ENCODE peak calls at places on chromosomes 13 and 19, in four cellular contexts. One of them, this sample, is unnamed.

GRCh38 chr13:97226788-97227627 is 4.9 kb downstream of the MBNL2 start:
- DNase-seq in K562: peak
- DNase-seq in A549: no peak
- DNase-seq in HepG2: no peak
- DNase-seq in this sample: no peak

GRCh38 chr13:100508996-100509395 is 79.6 kb downstream of the GGACT start:
- DNase-seq in A549: no peak
- DNase-seq in HepG2: no peak
- DNase-seq in K562: no peak
- DNase-seq in this sample: no peak

GRCh38 chr19:19336597-19336996 is 16.0 kb downstream of the MAU2 start:
- DNase-seq in A549: no peak
- DNase-seq in K562: no peak
- DNase-seq in HepG2: no peak
- DNase-seq in this sample: no peak

GRCh38 chr19:45526143-45526542 is 18.9 kb downstream of the VASP start:
- DNase-seq in A549: peak
- DNase-seq in HepG2: peak
- DNase-seq in K562: peak
- DNase-seq in this sample: peak

GRCh38 chr13:99393791-99394735 is 86.9 kb upstream of the GPR183 start:
- DNase-seq in HepG2: no peak
- DNase-seq in K562: no peak
- DNase-seq in A549: no peak
- DNase-seq in this sample: no peak

GRCh38 chr13:112451512-112452379 is 75.6 kb downstream of the SPACA7 start:
- DNase-seq in A549: no peak
- DNase-seq in K562: no peak
- DNase-seq in HepG2: no peak
- DNase-seq in this sample: no peak

GRCh38 chr13:21435710-21436151 is 23.4 kb downstream of the ZDHHC20 start:
- DNase-seq in K562: peak
- DNase-seq in A549: peak
- DNase-seq in HepG2: peak
- DNase-seq in this sample: peak

GRCh38 chr13:28657784-28658538 is 969 bp upstream of the POMP start:
- DNase-seq in HepG2: no peak
- DNase-seq in A549: no peak
- DNase-seq in K562: peak
- DNase-seq in this sample: peak

GRCh38 chr19:4639531-4640246 is 373 bp downstream of the TNFAIP8L1 start:
- DNase-seq in K562: no peak
- DNase-seq in A549: no peak
- DNase-seq in HepG2: peak
- DNase-seq in this sample: no peak

GRCh38 chr13:30042272-30042671 is 191.9 kb upstream of the UBL3 start:
- DNase-seq in K562: no peak
- DNase-seq in A549: no peak
- DNase-seq in HepG2: no peak
- DNase-seq in this sample: no peak

GRCh38 chr13:87003265-87003664 is 667.9 kb upstream of the SLITRK5 start:
- DNase-seq in K562: no peak
- DNase-seq in HepG2: no peak
- DNase-seq in A549: no peak
- DNase-seq in this sample: peak

GRCh38 chr13:18949970-18950369 is 231.7 kb downstream of the TUBA3C start:
- DNase-seq in A549: no peak
- DNase-seq in K562: no peak
- DNase-seq in HepG2: no peak
- DNase-seq in this sample: no peak

GRCh38 chr13:106998664-106999063 is 430.7 kb upstream of the ARGLU1 start:
- DNase-seq in HepG2: no peak
- DNase-seq in K562: no peak
- DNase-seq in A549: no peak
- DNase-seq in this sample: no peak

GRCh38 chr13:95388420-95389079 is 87.3 kb upstream of the ABCC4 start:
- DNase-seq in A549: no peak
- DNase-seq in K562: no peak
- DNase-seq in HepG2: no peak
- DNase-seq in this sample: no peak

GRCh38 chr19:1871630-1872029 is 8.3 kb upstream of the KLF16 start:
- DNase-seq in K562: no peak
- DNase-seq in HepG2: no peak
- DNase-seq in A549: no peak
- DNase-seq in this sample: no peak

GRCh38 chr19:10431254-10431942 is 11.1 kb downstream of the PDE4A start:
- DNase-seq in A549: no peak
- DNase-seq in K562: peak
- DNase-seq in HepG2: no peak
- DNase-seq in this sample: no peak
- TF ChIP-seq MAZ in A549: no peak
- TF ChIP-seq MAZ in K562: no peak
- TF ChIP-seq MAZ in HepG2: no peak
- TF ChIP-seq MAZ in this sample: no peak

GRCh38 chr19:6056801-6057650 is 53.3 kb downstream of the RFX2 start:
- DNase-seq in K562: peak
- DNase-seq in HepG2: peak
- DNase-seq in A549: peak
- DNase-seq in this sample: peak
- TF ChIP-seq MAZ in K562: no peak
- TF ChIP-seq MAZ in HepG2: no peak
- TF ChIP-seq MAZ in A549: no peak
- TF ChIP-seq MAZ in this sample: peak

GRCh38 chr19:42114412-42114811 is 17.8 kb downstream of the POU2F2 start:
- DNase-seq in A549: no peak
- DNase-seq in HepG2: no peak
- DNase-seq in K562: no peak
- DNase-seq in this sample: no peak

GRCh38 chr19:42115219-42115618 is 17.0 kb downstream of the POU2F2 start:
- DNase-seq in HepG2: no peak
- DNase-seq in K562: no peak
- DNase-seq in A549: no peak
- DNase-seq in this sample: peak

GRCh38 chr19:42115705-42116104 is 16.5 kb downstream of the POU2F2 start:
- DNase-seq in K562: no peak
- DNase-seq in HepG2: no peak
- DNase-seq in A549: no peak
- DNase-seq in this sample: no peak

GRCh38 chr19:42111811-42112210 is 20.4 kb downstream of the POU2F2 start:
- DNase-seq in A549: no peak
- DNase-seq in HepG2: no peak
- DNase-seq in K562: no peak
- DNase-seq in this sample: peak

DNA sequence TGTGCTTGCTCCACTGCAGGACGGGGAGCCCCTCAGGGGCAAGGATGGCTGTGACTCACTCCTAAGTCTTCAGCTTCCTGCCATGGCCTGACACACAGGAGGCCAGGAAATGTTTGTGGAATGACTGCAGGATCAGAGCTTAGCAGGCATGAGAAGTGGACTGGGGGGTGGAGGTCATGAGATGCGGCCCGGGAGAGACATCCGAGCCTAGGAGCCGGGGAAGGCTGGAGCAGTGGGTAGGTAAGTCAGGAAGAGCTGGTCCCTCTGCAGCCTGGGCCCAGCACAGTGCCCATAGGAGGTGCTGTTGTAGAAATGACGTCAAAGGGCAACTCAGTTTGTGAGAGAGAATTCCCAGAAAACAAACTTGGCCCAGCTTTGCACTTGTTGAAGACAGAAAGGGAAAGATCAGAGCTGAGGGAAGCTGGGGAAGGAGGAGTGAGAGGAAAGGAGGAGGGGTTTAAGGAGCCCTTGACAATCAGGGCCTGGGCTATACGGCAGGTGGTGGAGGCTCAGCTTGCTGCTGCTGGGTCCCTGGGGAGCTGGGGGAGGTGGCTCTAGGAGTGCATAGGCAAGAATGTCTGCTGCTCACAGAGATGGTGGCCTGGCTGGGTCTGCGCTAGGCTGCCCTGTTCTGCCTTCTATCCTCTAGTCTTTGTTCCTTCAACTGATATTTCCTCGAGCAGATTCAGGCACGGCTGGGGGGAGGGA is 18.5 kb downstream of the POU2F2 start:
- DNase-seq in HepG2: peak
- DNase-seq in K562: no peak
- DNase-seq in A549: peak
- DNase-seq in this sample: peak
- TF ChIP-seq MAZ in HepG2: no peak
- TF ChIP-seq MAZ in K562: no peak
- TF ChIP-seq MAZ in A549: no peak
- TF ChIP-seq MAZ in this sample: peak

GRCh38 chr13:103199380-103200088 is 133.3 kb upstream of the SLC10A2 start:
- DNase-seq in HepG2: no peak
- DNase-seq in A549: no peak
- DNase-seq in K562: no peak
- DNase-seq in this sample: no peak

GRCh38 chr13:103203750-103204330 is 137.6 kb upstream of the SLC10A2 start:
- DNase-seq in K562: no peak
- DNase-seq in HepG2: no peak
- DNase-seq in A549: no peak
- DNase-seq in this sample: no peak

GRCh38 chr13:103195762-103196161 is 129.5 kb upstream of the SLC10A2 start:
- DNase-seq in K562: no peak
- DNase-seq in A549: no peak
- DNase-seq in HepG2: no peak
- DNase-seq in this sample: no peak

GRCh38 chr13:103194871-103195270 is 128.7 kb upstream of the SLC10A2 start:
- DNase-seq in A549: no peak
- DNase-seq in HepG2: peak
- DNase-seq in K562: no peak
- DNase-seq in this sample: no peak

DNA sequence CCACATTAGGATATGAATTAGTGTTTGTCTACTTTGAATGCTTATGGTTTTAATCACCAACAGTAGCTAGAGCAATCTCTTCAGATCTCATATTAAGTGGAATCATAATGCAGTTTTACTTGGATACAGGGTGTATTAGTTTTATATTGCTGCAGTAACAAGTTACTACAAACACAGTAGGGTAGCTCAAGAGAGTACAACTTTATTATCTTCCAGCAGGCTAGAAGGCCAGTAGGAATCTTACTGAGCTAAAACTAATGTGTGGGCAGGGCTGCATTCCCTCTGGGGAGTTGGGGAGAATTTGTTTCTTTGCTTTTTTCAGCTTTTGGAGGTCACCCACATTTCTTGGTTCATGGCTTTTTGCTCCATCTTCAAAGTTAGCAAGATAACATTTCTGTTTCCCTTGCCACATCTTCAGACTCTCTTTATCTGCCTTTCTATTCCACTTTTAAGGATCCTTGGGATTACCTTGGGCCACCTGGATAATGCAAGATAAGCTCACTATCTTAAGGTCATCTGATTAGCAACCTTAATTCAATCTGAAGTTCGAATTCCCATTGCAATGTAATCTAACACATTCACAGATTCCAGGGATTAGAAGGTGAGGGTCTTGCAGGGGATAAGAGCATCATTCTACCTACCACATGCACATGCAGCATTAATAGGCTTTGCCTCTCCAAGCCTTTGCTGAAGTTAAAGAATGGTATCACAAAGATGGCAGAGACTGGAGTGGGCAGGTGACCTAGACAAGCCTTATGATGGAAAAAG is 134.1 kb upstream of the SLC10A2 start:
- DNase-seq in HepG2: no peak
- DNase-seq in K562: no peak
- DNase-seq in A549: no peak
- DNase-seq in this sample: no peak
- TF ChIP-seq MAZ in HepG2: no peak
- TF ChIP-seq MAZ in K562: no peak
- TF ChIP-seq MAZ in A549: no peak
- TF ChIP-seq MAZ in this sample: no peak

DNA sequence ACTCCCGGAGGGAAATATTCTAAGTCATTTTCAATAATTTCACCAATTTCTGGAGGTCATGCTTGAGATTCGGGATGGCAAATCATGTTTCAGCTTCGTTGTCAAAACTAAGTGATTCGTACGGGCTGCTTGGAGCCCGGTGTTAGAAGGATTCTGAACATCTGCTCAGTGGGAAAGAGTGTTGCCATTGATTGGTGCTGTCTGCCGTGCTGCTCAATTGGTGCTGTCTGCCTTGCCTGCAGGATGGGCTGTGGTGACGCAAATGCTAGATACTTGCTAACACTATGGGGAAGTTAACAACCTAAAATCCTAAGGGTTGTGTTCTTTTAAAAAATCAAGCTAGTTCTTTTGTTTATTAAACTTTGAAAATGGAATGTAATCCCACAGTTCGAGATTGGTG is 17.3 kb upstream of the CACNG8 start:
- DNase-seq in HepG2: no peak
- DNase-seq in A549: peak
- DNase-seq in K562: peak
- DNase-seq in this sample: peak
- TF ChIP-seq MAZ in HepG2: no peak
- TF ChIP-seq MAZ in A549: no peak
- TF ChIP-seq MAZ in K562: no peak
- TF ChIP-seq MAZ in this sample: no peak